ENCODE peak calls at places on chromosomes 4 and X, in ten cellular contexts. H is colonic mucosa, K is mucosa of descending colon, I is ascending aorta, W is WERI-Rb-1, Q is fibroblast of lung, X is bronchial epithelial cell, D is H1, C is endodermal cell, G is mammary epithelial cell. L is an unnamed sample. For H3K36me3, the result is how much of the 10 kb centered on the place peaks cover.

GRCh38 chrX:28946846-28947245 is 359.6 kb downstream of the IL1RAPL1 start:
- DNase-seq in H (no peak), K (no peak), I (no peak), W (no peak), Q (peak), X (no peak), D (no peak), C (no peak), G (no peak), L (no peak)

GRCh38 chr4:125833-126232 is 1.5 kb downstream of the ZNF718 start:
- DNase-seq in H (no peak), K (peak), I (no peak), W (peak), Q (no peak), X (no peak), D (peak), C (no peak), G (peak), L (no peak)

GRCh38 chr4:108141213-108142045 is 27.3 kb downstream of the LEF1 start:
- DNase-seq in H (no peak), K (no peak), I (no peak), W (no peak), Q (no peak), X (no peak), D (no peak), C (no peak), G (no peak), L (no peak)

GRCh38 chr4:109730294-109731051 is 603 bp upstream of the PLA2G12A start:
- DNase-seq in H (peak), K (peak), I (peak), W (peak), Q (peak), X (peak), D (peak), C (no peak), G (peak), L (peak)

GRCh38 chr4:47465008-47465407 is 1.5 kb upstream of the COMMD8 start:
- DNase-seq in H (no peak), K (no peak), I (no peak), W (no peak), Q (no peak), X (peak), D (no peak), C (no peak), G (no peak), L (no peak)

GRCh38 chrX:129957241-129958099 is 25.0 kb upstream of the BCORL1 start:
- DNase-seq in H (peak), K (peak), I (peak), W (peak), Q (peak), X (no peak), D (no peak), C (peak), G (no peak), L (peak)

GRCh38 chr4:68316193-68316969 is 33.5 kb downstream of the YTHDC1 start:
- DNase-seq in H (no peak), K (no peak), I (no peak), W (no peak), Q (no peak), X (no peak), D (no peak), C (no peak), G (no peak), L (no peak)

GRCh38 chrX:119391279-119391678 is 7.9 kb upstream of the SLC25A43 start:
- DNase-seq in H (peak), K (peak), I (no peak), W (peak), Q (peak), X (peak), D (no peak), C (no peak), G (peak), L (no peak)

GRCh38 chr4:139011220-139011950 is 4.2 kb upstream of the NOCT start:
- DNase-seq in H (peak), K (peak), I (no peak), W (no peak), Q (no peak), X (no peak), D (no peak), C (no peak), G (no peak), L (no peak)

GRCh38 chrX:23668335-23668734 is 1.0 kb downstream of the PRDX4 start:
- DNase-seq in H (no peak), K (no peak), I (no peak), W (no peak), Q (peak), X (no peak), D (no peak), C (peak), G (no peak), L (no peak)

GRCh38 chr4:151484396-151485102 is 75.6 kb downstream of the FHIP1A start:
- DNase-seq in H (no peak), K (no peak), I (no peak), W (no peak), Q (peak), X (peak), D (no peak), C (peak), G (peak), L (no peak)

GRCh38 chrX:74781507-74782034 is 143.7 kb downstream of the NEXMIF start:
- DNase-seq in H (no peak), K (no peak), I (no peak), W (no peak), Q (no peak), X (no peak), D (no peak), C (no peak), G (no peak), L (no peak)

GRCh38 chr4:98510340-98510739 is 148.1 kb downstream of the TSPAN5 start:
- DNase-seq in H (no peak), K (no peak), I (no peak), W (no peak), Q (no peak), X (no peak), D (no peak), C (no peak), G (no peak), L (no peak)

GRCh38 chr4:142846105-142846728 is at the start of gene INPP4B:
- DNase-seq in H (peak), K (peak), I (peak), W (peak), Q (peak), X (peak), D (no peak), C (peak), G (peak), L (peak)

GRCh38 chr4:38099908-38100407 is 139.8 kb downstream of the PTTG2 start:
- DNase-seq in H (no peak), K (no peak), I (no peak), W (no peak), Q (peak), X (peak), D (no peak), C (no peak), G (peak), L (no peak)

GRCh38 chr4:139557506-139558110 is 1.6 kb upstream of the SETD7 start:
- DNase-seq in H (peak), K (peak), I (no peak), W (peak), Q (no peak), X (no peak), D (no peak), C (peak), G (no peak), L (peak)

GRCh38 chr4:88029556-88029955 is 22.1 kb downstream of the PKD2 start:
- DNase-seq in H (no peak), K (no peak), I (no peak), W (no peak), Q (no peak), X (no peak), D (no peak), C (no peak), G (no peak), L (no peak)
- H3K36me3 ChIP-seq in H (under half), K (under half), I (half or more), W (under half), Q (under half), X (under half), D (under half), C (under half), G (under half), L (under half)

GRCh38 chr4:147638942-147639341 is 21.7 kb downstream of the TMEM184C start:
- DNase-seq in H (no peak), K (no peak), I (no peak), W (no peak), Q (peak), X (no peak), D (no peak), C (no peak), G (peak), L (no peak)
- H3K36me3 ChIP-seq in H (under half), K (under half), I (half or more), W (half or more), Q (under half), X (under half), D (under half), C (half or more), G (under half), L (under half)

GRCh38 chr4:7004331-7004730 is 38.8 kb upstream of the TADA2B start:
- DNase-seq in H (no peak), K (no peak), I (no peak), W (no peak), Q (no peak), X (no peak), D (no peak), C (no peak), G (peak), L (no peak)
- H3K36me3 ChIP-seq in H (under half), K (under half), I (half or more), W (half or more), Q (under half), X (under half), D (half or more), C (half or more), G (under half), L (under half)

DNA sequence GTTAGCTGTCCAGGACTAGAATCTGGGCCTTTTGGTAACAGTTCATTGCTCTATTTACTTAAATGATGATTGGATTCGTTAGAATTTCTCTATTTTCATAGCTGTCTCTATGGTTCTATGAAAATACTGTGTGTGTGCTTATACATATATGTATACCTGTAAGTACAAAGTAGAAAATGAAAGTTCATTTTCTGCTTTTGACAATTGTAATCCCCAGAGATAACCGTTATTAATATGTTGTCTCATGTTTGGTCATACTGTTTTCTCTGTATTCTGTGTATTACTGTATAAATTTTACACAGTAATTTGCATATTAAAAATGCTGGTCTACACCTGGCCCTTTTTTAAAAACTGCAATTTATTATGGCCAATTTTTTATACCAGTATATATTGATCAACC is 55.4 kb downstream of the CLCN3 start:
- DNase-seq in H (no peak), K (no peak), I (no peak), W (no peak), Q (no peak), X (no peak), D (no peak), C (no peak), G (no peak), L (no peak)
- H3K36me3 ChIP-seq in H (under half), K (under half), I (under half), W (under half), Q (under half), X (under half), D (under half), C (under half), G (under half), L (under half)

DNA sequence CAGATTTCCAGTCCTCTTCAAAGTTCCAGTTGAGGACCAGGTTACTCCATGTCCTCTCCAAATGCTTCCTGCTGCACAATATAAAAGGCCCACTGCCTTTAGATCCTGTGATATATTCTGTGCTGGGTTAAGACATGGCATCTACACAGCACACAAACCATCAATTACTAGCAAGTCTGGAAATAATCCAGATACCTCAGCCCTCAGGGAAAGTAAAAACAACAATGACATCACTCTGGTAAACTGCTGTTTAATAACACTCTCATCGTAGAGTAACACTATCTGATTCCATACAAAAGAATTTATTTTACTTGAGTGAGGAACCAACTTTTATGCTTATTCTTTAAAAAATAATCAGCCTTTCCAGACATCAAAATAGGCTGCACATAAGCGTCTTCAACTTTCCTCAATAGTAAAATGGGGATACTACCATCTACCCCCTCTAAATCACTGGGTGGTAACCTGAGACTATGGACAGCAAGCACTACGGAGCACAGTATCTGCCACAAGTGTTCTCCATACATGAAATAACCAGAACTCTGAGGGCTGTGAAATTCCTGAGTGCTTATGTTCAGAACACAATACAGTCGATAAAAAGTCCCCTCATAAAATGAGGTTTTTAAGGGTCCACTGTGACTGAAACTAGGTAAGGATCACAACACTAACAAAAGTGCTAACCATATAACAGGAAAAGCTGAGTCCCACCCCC is 53.4 kb downstream of the ABCG2 start:
- DNase-seq in H (no peak), K (no peak), I (no peak), W (no peak), Q (peak), X (peak), D (no peak), C (no peak), G (peak), L (no peak)
- H3K36me3 ChIP-seq in H (under half), K (under half), I (under half), W (under half), Q (under half), X (under half), D (under half), C (under half), G (under half), L (under half)

DNA sequence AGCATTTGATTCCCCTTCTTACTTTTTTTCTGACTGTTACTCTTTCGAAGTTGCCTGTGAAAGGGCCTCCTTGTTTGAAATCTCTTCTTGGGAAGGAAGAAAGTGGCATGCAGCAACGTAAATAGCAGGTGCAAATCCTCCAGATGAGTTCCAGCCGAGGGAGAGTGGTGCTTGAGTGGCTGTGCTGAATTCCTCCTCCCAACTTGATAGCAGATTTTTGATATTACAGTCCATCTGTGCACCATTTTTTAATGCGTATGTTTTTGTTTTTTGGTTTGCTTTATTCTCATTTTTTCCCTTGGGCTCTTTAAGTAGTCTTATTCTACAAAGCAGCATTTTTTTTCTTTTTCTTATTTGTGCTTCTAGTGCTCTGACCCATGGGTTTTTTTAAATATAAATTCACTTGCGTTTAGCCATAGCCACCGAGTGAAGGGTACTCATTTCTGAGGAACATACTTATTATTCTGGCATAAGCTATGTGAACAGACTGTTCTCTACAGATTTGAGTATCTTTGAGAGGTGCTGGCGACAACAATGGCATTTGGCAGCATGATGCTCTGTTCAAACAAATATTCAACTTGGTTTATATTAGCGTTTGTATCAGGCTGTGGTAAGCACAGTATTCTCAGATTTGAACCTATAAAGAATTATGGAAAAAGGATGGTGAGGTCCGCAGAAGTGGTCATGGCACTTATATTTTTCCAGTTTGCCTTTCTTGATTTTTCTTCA is 108.9 kb upstream of the LIMCH1 start:
- DNase-seq in H (no peak), K (no peak), I (no peak), W (no peak), Q (no peak), X (no peak), D (no peak), C (no peak), G (no peak), L (no peak)
- H3K36me3 ChIP-seq in H (under half), K (under half), I (under half), W (under half), Q (under half), X (under half), D (under half), C (under half), G (under half), L (under half)

GRCh38 chr4:15476396-15476795 is 6.7 kb downstream of the CC2D2A start:
- DNase-seq in H (no peak), K (no peak), I (no peak), W (no peak), Q (no peak), X (no peak), D (no peak), C (no peak), G (no peak), L (no peak)
- H3K36me3 ChIP-seq in H (under half), K (under half), I (under half), W (under half), Q (under half), X (under half), D (under half), C (under half), G (under half), L (under half)

DNA sequence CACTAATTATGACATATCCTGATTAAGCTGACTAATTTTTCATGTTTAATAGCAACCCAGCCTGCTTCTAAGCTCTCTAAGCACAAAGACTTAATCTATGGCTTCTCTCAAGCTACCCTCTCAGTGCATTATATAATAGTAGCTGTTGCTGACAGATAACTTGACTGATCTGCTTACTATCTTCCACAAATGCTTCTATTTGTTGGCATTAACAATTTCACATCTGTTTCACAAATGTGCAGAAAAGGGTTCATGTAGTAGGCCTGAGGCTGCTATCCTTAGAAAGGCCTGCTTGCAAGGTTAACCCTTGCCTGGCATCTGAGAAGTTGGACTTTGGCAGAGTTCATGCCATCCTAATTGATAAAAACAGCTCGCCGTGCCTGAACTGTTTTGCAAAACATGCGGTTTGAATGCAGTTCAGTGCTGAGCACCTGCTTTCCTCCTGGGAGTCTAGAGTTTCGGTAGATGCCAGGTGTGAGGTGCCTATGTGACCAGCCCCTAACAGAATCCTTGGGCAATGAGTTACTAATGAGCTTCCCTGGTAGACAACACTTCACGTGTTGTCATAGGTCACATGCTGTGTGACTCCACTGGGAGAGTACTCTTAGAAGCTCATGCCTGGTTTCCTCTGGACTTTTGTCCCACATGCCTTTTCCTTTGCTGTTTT is 68.4 kb downstream of the NSG1 start:
- DNase-seq in H (no peak), K (no peak), I (no peak), W (no peak), Q (no peak), X (no peak), D (no peak), C (no peak), G (no peak), L (no peak)
- H3K36me3 ChIP-seq in H (under half), K (under half), I (half or more), W (half or more), Q (under half), X (under half), D (under half), C (half or more), G (under half), L (under half)

DNA sequence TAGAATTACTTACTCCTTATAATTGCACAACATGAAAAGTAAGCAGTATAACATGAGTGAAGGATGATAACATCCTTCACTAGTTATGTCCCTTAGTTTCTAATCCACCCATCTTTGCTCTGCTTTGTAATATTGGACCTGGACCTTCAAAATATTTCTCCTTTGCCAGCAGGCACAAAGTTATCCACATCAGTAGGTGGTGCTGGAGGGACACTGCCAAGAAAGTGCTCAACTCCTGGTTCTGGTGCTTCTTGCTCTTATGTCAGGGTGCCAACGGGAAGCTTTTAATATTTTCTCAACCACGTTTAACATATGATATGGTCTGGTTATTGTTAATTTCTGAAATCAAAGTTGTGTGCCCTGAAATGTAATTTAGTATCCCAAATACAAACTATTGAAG is 49.1 kb downstream of the TMEM165 start:
- DNase-seq in H (no peak), K (peak), I (no peak), W (no peak), Q (peak), X (peak), D (no peak), C (no peak), G (no peak), L (no peak)
- H3K36me3 ChIP-seq in H (under half), K (under half), I (half or more), W (half or more), Q (under half), X (under half), D (under half), C (half or more), G (under half), L (under half)

L was measured in pancreas.